ENCODE peak calls at places on chromosomes 13 and 19, in four cellular contexts. P, O, K and E are unnamed samples.

GRCh38 chr19:32691952-32692726 is 518 bp downstream of the NUDT19 start:
- DNase-seq in P (no peak), O (no peak), K (peak; percentile 58), E (peak; percentile 85)

GRCh38 chr19:11881151-11881800 is 6.3 kb upstream of the ZNF69 start:
- DNase-seq in P (peak; percentile 49), O (peak; percentile 17), K (peak; percentile 58), E (peak; percentile 12)

GRCh38 chr19:46226438-46226973 is 3.0 kb upstream of the IGFL1 start:
- DNase-seq in P (no peak), O (no peak), K (no peak), E (peak; percentile 58)

GRCh38 chr19:2240881-2241760 is 4.5 kb downstream of the SF3A2 start:
- DNase-seq in P (no peak), O (no peak), K (no peak), E (no peak)

GRCh38 chr19:55777528-55777927 is 8.6 kb downstream of the RFPL4AL1 start:
- DNase-seq in P (no peak), O (no peak), K (peak; percentile 39), E (no peak)

GRCh38 chr19:40023969-40024368 is 27.1 kb downstream of the ZNF546 start:
- DNase-seq in P (no peak), O (no peak), K (no peak), E (no peak)

GRCh38 chr13:77696006-77696862 is 1.3 kb upstream of the SLAIN1 start:
- DNase-seq in P (no peak), O (no peak), K (peak; percentile 5), E (no peak)

GRCh38 chr19:31378404-31378803 is 29.2 kb upstream of the TSHZ3 start:
- DNase-seq in P (peak; percentile 4), O (no peak), K (no peak), E (no peak)

GRCh38 chr13:57340878-57341277 is 173.9 kb downstream of the PRR20E start:
- DNase-seq in P (no peak), O (no peak), K (no peak), E (no peak)

GRCh38 chr13:51147732-51148131 is 36.7 kb upstream of the C13orf42 start:
- DNase-seq in P (no peak), O (no peak), K (no peak), E (no peak)

DNA sequence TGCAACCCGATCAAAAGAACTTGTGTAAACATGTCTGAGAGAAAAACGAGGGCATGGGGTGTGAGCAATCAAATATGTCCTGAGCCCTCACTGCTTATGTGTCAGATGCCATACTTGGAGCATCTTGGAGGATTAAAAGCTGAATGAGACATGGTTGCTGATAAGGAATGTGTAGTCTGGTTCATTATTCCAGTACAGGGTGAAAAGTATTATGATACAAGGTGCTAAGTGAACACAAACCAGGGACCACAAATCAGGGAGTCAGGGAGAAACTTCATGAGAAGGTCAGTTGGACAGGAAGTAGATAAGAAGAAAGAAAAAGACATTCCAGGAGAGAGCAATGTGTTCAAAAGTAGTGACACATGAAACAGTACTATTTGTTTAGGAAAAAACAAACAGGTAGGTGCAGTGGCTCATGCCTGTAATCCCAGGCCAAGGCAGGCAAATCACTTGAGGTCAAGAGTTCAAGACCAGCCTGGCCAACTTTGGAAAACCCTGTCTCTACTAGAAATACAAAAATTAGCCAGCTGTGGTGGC is 2.0 kb upstream of the RCBTB1 start:
- DNase-seq in P (peak; percentile 80), O (no peak), K (no peak), E (no peak)
- TF ChIP-seq CHD2 in P (no peak), O (no peak), K (no peak), E (no peak)

GRCh38 chr19:6086081-6086858 is 24.0 kb downstream of the RFX2 start:
- DNase-seq in P (no peak), O (no peak), K (no peak), E (no peak)
- TF ChIP-seq JUNB in P (no peak), O (no peak), K (no peak), E (no peak)

GRCh38 chr13:29754486-29754806 is 96.0 kb downstream of the UBL3 start:
- DNase-seq in P (peak; percentile 47), O (no peak), K (no peak), E (no peak)
- TF ChIP-seq CHD2 in P (no peak), O (no peak), K (no peak), E (no peak)

GRCh38 chr19:18423258-18424020 is 4.2 kb downstream of the SSBP4 start:
- DNase-seq in P (no peak), O (no peak), K (no peak), E (no peak)

GRCh38 chr19:18420931-18421330 is 1.7 kb downstream of the SSBP4 start:
- DNase-seq in P (no peak), O (no peak), K (no peak), E (no peak)

GRCh38 chr19:18419699-18420460 is 682 bp downstream of the SSBP4 start:
- DNase-seq in P (peak; percentile 55), O (no peak), K (peak; percentile 54), E (no peak)

GRCh38 chr19:18422530-18423191 is 3.5 kb downstream of the SSBP4 start:
- DNase-seq in P (no peak), O (no peak), K (no peak), E (no peak)

DNA sequence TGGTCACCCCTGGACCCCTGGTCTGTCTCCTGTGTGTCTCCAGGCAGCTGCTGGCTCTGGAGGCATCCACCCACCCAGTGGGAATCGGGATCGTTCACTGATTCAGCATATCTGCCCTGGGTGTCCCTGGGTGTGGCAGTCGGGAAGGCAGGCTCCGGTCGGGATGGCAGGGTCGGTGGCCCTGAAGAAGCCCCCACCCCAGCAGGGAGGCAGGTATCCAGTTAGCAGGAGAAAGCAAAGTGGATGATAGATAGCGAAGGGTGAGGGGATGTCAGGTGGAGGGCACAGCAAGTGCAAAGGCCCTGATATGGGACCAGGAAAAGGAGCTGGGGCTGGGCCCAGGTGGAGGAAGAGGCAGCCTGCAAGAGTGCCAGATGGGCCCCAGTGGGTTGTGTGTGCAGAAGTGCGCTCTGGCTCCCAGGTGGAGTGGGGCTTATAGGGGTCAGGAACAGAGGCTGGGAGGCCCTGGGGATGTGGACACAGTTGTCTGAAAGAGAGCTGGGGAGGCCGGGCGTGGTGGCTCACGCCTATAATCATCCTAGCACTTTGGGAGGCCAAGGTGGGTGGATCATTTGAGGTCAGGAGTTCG is 2.3 kb downstream of the SSBP4 start:
- DNase-seq in P (no peak), O (no peak), K (no peak), E (no peak)
- TF ChIP-seq JUNB in P (no peak), O (no peak), K (no peak), E (no peak)

GRCh38 chr19:3670796-3671679 is 29.2 kb downstream of the PIP5K1C start:
- DNase-seq in P (no peak), O (no peak), K (peak; percentile 84), E (no peak)
- TF ChIP-seq CHD2 in P (no peak), O (no peak), K (no peak), E (no peak)

GRCh38 chr13:44434441-44435141 is 61.0 kb downstream of the SERP2 start:
- DNase-seq in P (no peak), O (no peak), K (no peak), E (no peak)
- TF ChIP-seq JUNB in P (no peak), O (no peak), K (no peak), E (no peak)

GRCh38 chr19:3285647-3286176 is 61.3 kb downstream of the CELF5 start:
- DNase-seq in P (peak; percentile 59), O (no peak), K (peak; percentile 99), E (no peak)
- TF ChIP-seq CHD2 in P (no peak), O (no peak), K (no peak), E (no peak)

GRCh38 chr13:78978381-78978998 is 319.5 kb upstream of the OBI1 start:
- DNase-seq in P (peak; percentile 50), O (peak; percentile 24), K (peak; percentile 29), E (peak; percentile 56)

GRCh38 chr13:78976696-78977095 is 317.7 kb upstream of the OBI1 start:
- DNase-seq in P (no peak), O (no peak), K (no peak), E (no peak)

GRCh38 chr13:78977311-78977710 is 318.4 kb upstream of the OBI1 start:
- DNase-seq in P (no peak), O (no peak), K (no peak), E (no peak)

GRCh38 chr13:78971355-78971754 is 312.4 kb upstream of the OBI1 start:
- DNase-seq in P (no peak), O (no peak), K (no peak), E (no peak)

GRCh38 chr13:78972561-78972960 is 313.6 kb upstream of the OBI1 start:
- DNase-seq in P (no peak), O (no peak), K (no peak), E (no peak)
- TF ChIP-seq JUNB in P (no peak), O (no peak), K (no peak), E (no peak)

GRCh38 chr19:16336571-16336970 is 11.9 kb downstream of the KLF2 start:
- DNase-seq in P (no peak), O (no peak), K (no peak), E (no peak)
- TF ChIP-seq CHD2 in P (no peak), O (no peak), K (no peak), E (no peak)